ENCODE peak calls at places on chromosome 7, in seven cellular contexts. H is Peyer's patch; Q is tibial artery; S is CD8-positive, alpha-beta T cell; R is adrenal gland; V is neural progenitor cell; O is left ventricle myocardium inferior. E is an unnamed sample. For H3K27me3, the result is how much of the 10 kb centered on the place peaks cover.

GRCh38 chr7:139680676-139681462 is 96.9 kb downstream of the HIPK2 start:
- DNase-seq in O (peak), R (peak), S (peak), V (no peak), Q (peak), H (no peak), E (peak)

GRCh38 chr7:121116399-121116798 is 127.9 kb downstream of the CPED1 start:
- DNase-seq in V (no peak), H (no peak), S (no peak), R (no peak), Q (no peak), O (no peak), E (no peak)

GRCh38 chr7:50651227-50651989 is 86.2 kb upstream of the DDC start:
- DNase-seq in H (no peak), Q (no peak), O (no peak), S (peak), R (no peak), V (no peak), E (no peak)

GRCh38 chr7:39096220-39096619 is 118.5 kb downstream of the POU6F2 start:
- DNase-seq in Q (no peak), V (no peak), R (no peak), H (no peak), O (no peak), S (no peak), E (no peak)

GRCh38 chr7:87445897-87446296 is 29.6 kb downstream of the ABCB4 start:
- DNase-seq in H (no peak), Q (no peak), S (no peak), V (no peak), R (no peak), O (no peak), E (no peak)

GRCh38 chr7:40746841-40747556 is 612.2 kb downstream of the SUGCT start:
- DNase-seq in H (no peak), R (no peak), V (no peak), Q (no peak), O (no peak), S (no peak), E (no peak)

GRCh38 chr7:14125998-14126397 is 136.5 kb upstream of the ETV1 start:
- DNase-seq in O (no peak), V (peak), Q (no peak), H (no peak), S (no peak), R (no peak), E (no peak)

GRCh38 chr7:55515569-55516279 is 56.6 kb downstream of the VOPP1 start:
- DNase-seq in V (no peak), R (peak), S (no peak), Q (no peak), O (no peak), H (peak), E (no peak)

GRCh38 chr7:38881015-38881414 is 28.0 kb downstream of the VPS41 start:
- DNase-seq in O (no peak), Q (no peak), R (no peak), V (no peak), S (no peak), H (no peak), E (no peak)

GRCh38 chr7:111476586-111477293 is 85.6 kb downstream of the IMMP2L start:
- DNase-seq in R (no peak), Q (no peak), H (no peak), V (no peak), O (no peak), S (no peak), E (no peak)

GRCh38 chr7:10657201-10657600 is 316.5 kb upstream of the PHF14 start:
- DNase-seq in S (no peak), O (no peak), Q (no peak), V (no peak), H (no peak), R (no peak), E (no peak)

GRCh38 chr7:31991406-31991805 is 78.8 kb downstream of the PDE1C start:
- DNase-seq in S (no peak), O (no peak), Q (no peak), R (no peak), H (no peak), V (no peak), E (no peak)

GRCh38 chr7:107953924-107954303 is 49.0 kb downstream of the LAMB1 start:
- DNase-seq in Q (no peak), S (no peak), R (no peak), H (no peak), V (no peak), O (no peak), E (no peak)

GRCh38 chr7:2164156-2164555 is 68.6 kb downstream of the MAD1L1 start:
- DNase-seq in Q (no peak), R (no peak), H (no peak), S (no peak), O (no peak), V (no peak), E (no peak)

GRCh38 chr7:47565841-47566240 is 16.1 kb downstream of the TNS3 start:
- DNase-seq in S (no peak), V (peak), O (no peak), Q (no peak), H (no peak), R (no peak), E (no peak)

GRCh38 chr7:130344248-130344866 is at the start of gene CPA5:
- DNase-seq in R (no peak), V (no peak), O (no peak), Q (no peak), H (no peak), S (no peak), E (no peak)

GRCh38 chr7:4202954-4203353 is 479.1 kb upstream of the FOXK1 start:
- DNase-seq in O (no peak), R (no peak), S (no peak), H (no peak), V (no peak), Q (no peak), E (no peak)

GRCh38 chr7:155618708-155619633 is 25.5 kb upstream of the RBM33 start:
- DNase-seq in V (no peak), R (no peak), H (no peak), O (no peak), S (no peak), Q (no peak), E (no peak)

GRCh38 chr7:55065511-55066229 is 46.9 kb downstream of the EGFR start:
- DNase-seq in H (no peak), V (peak), S (no peak), O (no peak), Q (no peak), R (peak), E (no peak)

GRCh38 chr7:102216573-102217314 is 69.9 kb upstream of the SH2B2 start:
- DNase-seq in R (no peak), Q (no peak), O (no peak), H (no peak), S (no peak), V (no peak), E (no peak)

GRCh38 chr7:73887762-73888161 is 26.8 kb downstream of the TMEM270 start:
- DNase-seq in S (no peak), Q (no peak), O (no peak), H (no peak), V (no peak), R (no peak), E (no peak)

GRCh38 chr7:73892003-73892975 is 31.3 kb downstream of the TMEM270 start:
- DNase-seq in O (peak), R (no peak), H (no peak), S (no peak), V (no peak), Q (no peak), E (no peak)

GRCh38 chr7:73890541-73891147 is 29.7 kb downstream of the TMEM270 start:
- DNase-seq in O (no peak), R (no peak), V (no peak), Q (no peak), S (no peak), H (no peak), E (no peak)

GRCh38 chr7:73893342-73894101 is 32.6 kb downstream of the TMEM270 start:
- DNase-seq in Q (peak), V (no peak), S (no peak), R (no peak), H (peak), O (peak), E (no peak)

DNA sequence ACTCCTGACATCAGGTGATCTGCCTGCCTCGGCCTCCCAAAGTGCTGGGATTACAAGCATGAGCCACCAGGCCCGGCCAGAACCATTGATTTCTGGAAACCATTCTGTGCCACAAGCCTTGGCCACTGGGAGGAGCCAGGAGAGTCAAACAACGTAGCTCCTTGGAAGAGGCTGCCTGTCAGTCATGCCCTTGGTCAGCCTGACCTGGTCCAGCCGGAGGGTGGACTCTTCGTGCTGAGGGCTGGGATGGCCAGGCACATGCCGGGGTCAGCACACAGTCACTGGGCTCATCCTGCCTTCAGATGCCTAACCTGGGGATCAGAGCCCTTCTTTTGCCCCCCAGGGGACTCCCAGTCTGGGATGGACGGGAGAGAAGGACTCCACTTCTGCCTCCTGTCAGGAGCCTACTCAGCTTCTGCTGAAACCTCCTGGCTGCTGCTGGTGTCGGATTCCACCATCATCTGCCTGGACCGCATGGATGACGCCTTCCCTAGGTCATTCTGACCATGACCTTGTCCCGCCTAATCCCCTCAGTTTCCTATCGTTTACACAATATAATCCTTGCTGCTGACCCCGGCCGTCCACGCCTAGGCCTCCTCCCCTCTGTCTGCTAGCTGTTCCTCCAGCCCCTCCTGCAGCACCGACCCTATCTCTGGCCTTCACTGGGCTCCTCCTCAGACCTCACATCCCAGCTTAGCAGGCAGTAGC is 30.4 kb downstream of the TMEM270 start:
- DNase-seq in S (no peak), O (no peak), V (peak), R (no peak), H (no peak), Q (no peak), E (no peak)
- TF ChIP-seq CTCF in S (no peak), O (no peak), V (peak), R (no peak), H (no peak), Q (peak), E (no peak)

GRCh38 chr7:91408388-91409154 is 144.3 kb downstream of the FZD1 start:
- DNase-seq in R (no peak), V (no peak), H (no peak), Q (no peak), O (no peak), S (no peak), E (no peak)

GRCh38 chr7:91411062-91411461 is 146.8 kb downstream of the FZD1 start:
- DNase-seq in R (no peak), S (no peak), O (no peak), Q (no peak), H (no peak), V (no peak), E (no peak)

GRCh38 chr7:91414734-91415133 is 150.5 kb downstream of the FZD1 start:
- DNase-seq in R (no peak), V (no peak), S (no peak), O (no peak), Q (no peak), H (no peak), E (no peak)

GRCh38 chr7:91416485-91416884 is 152.3 kb downstream of the FZD1 start:
- DNase-seq in R (no peak), O (no peak), V (no peak), Q (no peak), H (no peak), S (no peak), E (no peak)

DNA sequence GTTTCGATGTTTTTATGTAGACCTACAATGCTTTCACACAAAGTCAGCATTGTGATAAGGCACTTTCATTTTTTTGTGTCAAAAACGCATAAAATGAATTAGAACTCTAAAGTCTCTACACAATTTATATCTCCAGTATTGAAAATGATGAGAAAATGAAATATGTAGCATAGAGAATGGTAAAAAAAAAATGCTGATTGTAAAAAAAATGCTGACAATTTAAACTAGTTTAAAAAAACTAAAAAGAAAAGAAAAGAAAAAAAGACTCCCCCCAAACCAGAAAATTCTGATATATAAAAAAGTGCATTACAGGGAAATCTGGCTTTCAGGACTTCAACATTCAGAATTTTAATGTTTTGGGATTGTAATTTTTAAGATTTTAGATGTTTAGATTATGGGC is 148.1 kb downstream of the FZD1 start:
- DNase-seq in V (no peak), H (no peak), Q (no peak), R (no peak), O (no peak), S (no peak), E (no peak)
- H3K27me3 ChIP-seq in V (under half), H (under half), Q (under half), R (under half), O (under half), S (under half), E (under half)

DNA sequence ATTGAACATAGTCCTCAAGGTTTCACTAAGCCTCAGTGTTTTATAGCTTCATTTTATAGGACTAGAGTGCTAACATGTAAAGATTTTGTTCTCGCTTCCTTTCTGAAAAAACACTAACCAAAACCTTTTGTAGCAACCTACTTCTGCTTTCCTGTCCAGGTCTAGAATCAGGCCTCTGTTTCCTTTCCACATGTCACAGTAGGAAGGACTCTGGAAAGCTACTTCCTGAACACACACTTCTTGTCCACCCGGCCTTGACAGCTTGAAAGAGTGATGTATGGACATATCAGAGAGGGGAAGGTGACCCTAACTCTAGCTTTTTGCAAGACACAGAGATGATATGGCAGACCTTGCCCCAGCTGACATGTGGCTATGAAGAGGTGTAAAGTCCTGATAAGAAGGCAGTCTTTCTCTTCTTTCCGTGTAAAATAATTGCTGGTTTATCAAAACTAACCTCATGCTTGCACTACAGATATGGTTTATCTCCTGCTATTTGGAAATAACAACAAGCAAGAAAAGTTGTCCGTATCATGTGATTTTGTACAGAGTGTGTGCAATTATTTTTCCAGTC is 175.4 kb downstream of the SKAP2 start:
- DNase-seq in S (no peak), V (no peak), Q (no peak), H (no peak), O (no peak), R (no peak), E (no peak)
- H3K27ac ChIP-seq in S (no peak), V (no peak), Q (no peak), H (no peak), O (no peak), R (no peak), E (no peak)

DNA sequence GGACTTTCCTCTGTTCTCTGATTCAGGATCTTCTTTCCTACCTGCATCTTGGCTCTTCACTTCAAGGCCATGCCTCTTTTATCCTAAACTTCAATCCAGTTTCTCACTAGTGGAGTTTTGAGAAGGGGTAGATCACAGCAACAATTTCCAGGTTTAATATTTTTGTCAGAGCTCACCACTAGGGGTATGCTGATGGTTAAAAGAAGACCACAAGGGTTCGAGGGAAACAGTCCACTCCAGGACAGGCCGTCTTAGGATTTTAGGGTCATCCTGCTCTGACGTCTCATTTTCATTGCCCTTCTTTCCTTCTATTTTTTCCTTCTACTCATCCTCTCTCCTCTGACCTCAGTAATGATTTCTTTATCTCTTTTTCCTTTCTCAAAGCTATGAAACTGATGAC is 11.3 kb downstream of the STAG3 start:
- DNase-seq in Q (no peak), R (no peak), V (no peak), O (no peak), H (no peak), S (no peak), E (no peak)
- TF ChIP-seq CTCF in Q (no peak), R (no peak), V (peak), O (no peak), H (no peak), S (no peak), E (no peak)

GRCh38 chr7:378551-379455 is 88.8 kb downstream of the FOXL3 start:
- DNase-seq in R (no peak), Q (peak), V (peak), O (no peak), S (no peak), H (no peak), E (no peak)

GRCh38 chr7:378041-378420 is 88.1 kb downstream of the FOXL3 start:
- DNase-seq in S (no peak), H (no peak), V (no peak), R (no peak), Q (peak), O (no peak), E (no peak)

GRCh38 chr7:375901-376305 is 85.9 kb downstream of the FOXL3 start:
- DNase-seq in Q (no peak), R (no peak), S (no peak), O (no peak), H (no peak), V (no peak), E (no peak)

GRCh38 chr7:376306-376969 is 86.5 kb downstream of the FOXL3 start:
- DNase-seq in R (no peak), O (peak), V (no peak), Q (peak), H (no peak), S (peak), E (no peak)

DNA sequence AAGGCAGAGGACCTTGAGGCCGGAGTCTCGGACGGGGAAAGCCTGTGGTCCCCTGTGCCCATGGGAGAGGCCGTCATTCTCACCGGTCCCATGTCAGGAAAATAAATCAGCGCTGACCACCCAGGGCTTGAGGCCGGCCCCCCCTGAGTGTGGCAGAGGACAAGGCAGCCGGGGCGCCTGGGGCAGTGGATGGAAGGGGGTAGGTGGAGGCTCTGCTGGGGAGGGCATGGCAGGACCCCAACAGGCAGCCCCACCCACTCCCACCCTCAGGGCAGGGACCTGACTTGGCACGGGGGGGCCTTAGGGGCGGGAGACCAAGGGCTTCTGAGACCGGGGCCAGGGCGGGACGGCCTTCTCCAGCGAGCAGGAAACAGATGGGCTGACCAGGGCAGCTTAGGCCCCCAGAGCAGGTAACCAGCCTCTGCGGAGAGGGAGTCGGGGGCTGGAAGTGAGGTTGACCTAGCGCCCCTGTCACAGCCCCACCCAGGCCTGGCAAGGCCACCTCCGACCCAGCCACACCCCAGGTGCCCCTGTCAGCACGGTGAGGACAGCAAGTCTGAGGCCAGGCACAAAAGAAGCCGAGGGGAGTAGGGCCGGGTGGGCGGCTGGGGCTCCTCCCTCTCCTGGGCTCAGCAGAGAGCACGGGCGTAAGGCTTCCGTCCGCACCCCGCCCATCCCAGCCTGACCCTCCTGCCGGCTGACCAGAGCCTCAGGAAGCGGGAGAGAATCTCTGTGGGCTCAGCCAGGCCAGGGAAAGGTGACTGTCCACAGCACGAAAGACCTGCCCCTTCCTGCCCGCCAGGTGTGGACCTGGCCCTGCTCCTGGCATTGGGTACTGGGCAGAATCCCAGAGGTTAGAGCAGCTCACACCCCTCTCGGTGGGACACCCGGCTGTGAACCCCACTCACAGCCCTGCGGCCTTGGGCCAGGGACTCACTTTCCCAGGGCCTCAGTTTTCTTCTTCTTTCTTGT is 87.4 kb downstream of the FOXL3 start:
- DNase-seq in Q (peak), S (peak), H (no peak), R (no peak), O (peak), V (no peak), E (no peak)
- H3K27me3 ChIP-seq in Q (under half), S (under half), H (under half), R (under half), O (half or more), V (under half), E (under half)

DNA sequence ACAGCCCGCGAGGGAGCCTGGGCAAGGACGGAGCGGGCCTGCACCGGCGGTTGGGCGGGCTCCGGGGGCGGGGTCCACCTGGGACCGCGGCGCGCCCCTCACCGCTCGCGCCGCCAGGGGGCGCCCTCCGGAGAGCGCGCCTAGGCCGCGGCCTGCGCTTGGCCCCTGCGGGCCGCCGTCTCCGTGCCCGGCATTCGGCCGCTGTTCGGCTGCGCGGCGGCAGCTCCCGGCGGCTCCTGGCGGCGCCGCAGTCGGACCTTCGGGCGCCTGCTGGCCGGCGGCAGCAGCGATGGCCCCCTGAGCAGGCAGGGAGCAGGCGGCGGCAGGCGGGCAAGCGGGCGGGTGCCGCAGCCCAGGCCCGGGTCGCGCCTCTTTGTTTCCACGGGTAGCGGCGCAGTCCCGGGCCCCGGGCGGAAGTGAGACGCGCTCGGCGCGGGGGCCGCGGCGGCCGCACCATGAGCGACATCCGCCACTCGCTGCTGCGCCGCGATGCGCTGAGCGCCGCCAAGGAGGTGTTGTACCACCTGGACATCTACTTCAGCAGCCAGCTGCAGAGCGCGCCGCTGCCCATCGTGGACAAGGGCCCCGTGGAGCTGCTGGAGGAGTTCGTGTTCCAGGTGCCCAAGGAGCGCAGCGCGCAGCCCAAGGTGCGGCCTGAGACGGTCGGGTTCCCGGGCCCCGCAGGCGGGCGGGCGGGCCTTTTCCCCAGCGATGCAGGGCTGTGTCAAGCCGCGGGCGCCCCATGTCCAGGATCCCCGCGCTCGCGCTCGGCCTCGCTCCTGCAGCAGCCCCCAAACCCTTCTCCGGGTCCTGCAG is at the start of gene INTS15:
- DNase-seq in S (peak), R (peak), V (peak), O (peak), H (peak), Q (peak), E (peak)
- H3K27ac ChIP-seq in S (peak), R (peak), V (peak), O (peak), H (peak), Q (peak), E (peak)

E was measured in CD4-positive, alpha-beta T cell.